ENCODE peak calls at places on chromosomes 2 and 18, in five cellular contexts. N is AG10803, M is A549, R is breast epithelium, H is lower lobe of right lung. X is an unnamed sample.

GRCh38 chr2:180004731-180005130 is 2.4 kb downstream of the CWC22 start:
- DNase-seq in M (no peak), N (no peak), H (no peak), R (no peak), X (no peak)

GRCh38 chr2:23377772-23378171 is 7.2 kb upstream of the KLHL29 start:
- DNase-seq in N (no peak), R (no peak), H (no peak), M (no peak), X (no peak)

GRCh38 chr2:219527076-219527394 is 12.8 kb downstream of the ASIC4 start:
- DNase-seq in H (no peak), M (no peak), R (no peak), N (no peak), X (no peak)

GRCh38 chr2:148614332-148615049 is 30.1 kb upstream of the EPC2 start:
- DNase-seq in M (peak), N (peak), H (peak), R (peak), X (peak)

GRCh38 chr2:144389151-144389929 is 130.6 kb downstream of the ZEB2 start:
- DNase-seq in R (no peak), H (peak), M (no peak), N (no peak), X (no peak)

GRCh38 chr18:56162871-56163270 is 475.5 kb downstream of the TXNL1 start:
- DNase-seq in M (no peak), N (peak), R (no peak), H (no peak), X (no peak)

GRCh38 chr18:6414118-6414722 is 491 bp downstream of the L3MBTL4 start:
- DNase-seq in R (peak), H (peak), M (no peak), N (no peak), X (peak)

GRCh38 chr2:30716117-30716900 is 90.9 kb downstream of the CAPN13 start:
- DNase-seq in M (no peak), R (no peak), N (no peak), H (no peak), X (no peak)

GRCh38 chr2:196113061-196113974 is 44.7 kb upstream of the DNAH7 start:
- DNase-seq in M (no peak), R (no peak), N (peak), H (no peak), X (no peak)

GRCh38 chr2:217434183-217434620 is 568.6 kb downstream of the TNS1 start:
- DNase-seq in N (peak), M (peak), R (peak), H (peak), X (peak)

GRCh38 chr2:219616550-219616949 is 10.9 kb upstream of the SLC4A3 start:
- DNase-seq in N (no peak), R (no peak), M (no peak), H (no peak), X (no peak)

DNA sequence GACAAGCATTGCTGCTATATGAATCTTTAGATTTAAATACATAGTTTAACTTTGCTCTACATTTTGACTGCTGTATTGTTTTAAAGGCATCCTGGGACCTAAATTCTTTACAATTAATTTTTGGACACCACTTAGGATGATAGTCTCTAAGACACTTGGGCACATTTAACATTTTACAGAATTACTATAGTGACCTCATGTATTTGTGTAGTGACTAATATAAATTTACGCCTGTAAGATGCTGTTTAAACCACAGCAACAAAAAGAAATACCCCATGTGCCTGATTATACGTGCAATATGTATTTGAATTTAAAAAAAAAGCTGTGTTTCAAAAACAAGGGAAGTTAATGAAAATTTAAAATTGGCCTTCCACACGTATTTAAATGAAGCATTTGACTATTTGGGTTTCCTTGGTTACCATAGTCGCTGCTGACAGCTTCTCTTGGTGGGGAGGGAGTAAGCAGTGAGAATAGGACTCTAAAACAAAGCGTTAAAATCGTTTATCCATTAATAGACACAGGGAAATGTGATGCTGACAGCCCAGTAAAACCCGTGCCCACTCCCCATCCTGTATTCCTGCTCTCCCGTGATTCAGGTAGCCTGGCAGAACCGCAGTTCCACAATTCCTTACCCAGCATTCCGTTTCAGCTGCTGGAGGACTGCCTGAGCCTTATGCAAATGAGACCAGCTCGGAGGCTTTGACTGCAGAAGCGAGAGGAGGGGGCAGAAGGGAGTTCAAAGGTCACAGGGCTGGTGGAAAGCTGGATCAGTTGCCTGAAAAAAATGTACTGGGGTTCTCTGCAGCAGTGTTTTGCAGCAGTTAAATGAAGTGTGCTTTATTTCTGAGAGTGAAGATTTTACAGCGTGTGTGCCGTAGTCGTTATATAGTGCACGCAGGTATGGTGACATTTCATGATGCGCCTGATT is 104.3 kb downstream of the CSRNP3 start:
- DNase-seq in M (no peak), N (no peak), H (peak), R (peak), X (no peak)
- H3K4me3 ChIP-seq in M (peak), N (no peak), H (peak), R (peak), X (peak)

DNA sequence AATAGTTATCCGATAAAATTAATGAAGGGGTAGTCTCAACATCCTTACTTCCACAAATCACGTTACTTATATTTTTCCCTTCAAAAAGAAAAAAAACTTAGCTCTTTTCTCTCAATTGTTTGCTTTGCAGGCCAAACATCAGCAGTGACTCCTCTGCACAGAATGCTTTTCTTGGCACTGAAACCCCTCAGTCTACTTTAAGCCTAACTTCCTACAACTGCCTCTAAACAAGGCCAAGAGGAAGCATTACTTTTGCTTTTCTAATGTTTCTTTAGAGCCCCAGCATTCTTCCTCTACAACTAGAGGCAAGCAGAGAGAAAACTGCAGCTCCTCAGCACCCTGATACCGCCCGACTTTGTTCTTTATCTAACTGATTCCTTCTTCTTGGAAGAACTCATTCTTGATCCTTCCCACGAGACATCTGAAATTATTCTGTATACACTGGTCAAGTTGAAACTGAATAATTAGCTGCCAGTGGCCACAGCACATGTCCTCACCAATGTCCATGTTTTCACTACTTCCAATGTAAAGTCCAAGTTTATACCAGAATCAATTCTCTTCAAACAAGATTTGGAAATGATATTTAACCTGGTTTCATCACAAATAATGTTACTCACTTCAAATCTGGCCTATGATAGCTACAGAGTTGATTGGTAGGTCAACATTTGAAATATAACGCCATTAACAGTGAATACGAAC is 55.3 kb downstream of the DTNB start:
- DNase-seq in R (no peak), H (no peak), M (no peak), N (peak), X (no peak)
- H3K4me3 ChIP-seq in R (no peak), H (no peak), M (peak), N (no peak), X (no peak)

GRCh38 chr2:19682493-19682892 is 219.3 kb downstream of the TTC32 start:
- DNase-seq in R (no peak), H (no peak), N (no peak), M (peak), X (no peak)
- H3K4me3 ChIP-seq in R (no peak), H (no peak), N (no peak), M (no peak), X (no peak)

GRCh38 chr18:3213231-3214059 is 6.3 kb downstream of the MYOM1 start:
- DNase-seq in H (no peak), R (no peak), N (no peak), M (no peak), X (no peak)

GRCh38 chr18:3212636-3213035 is 7.1 kb downstream of the MYOM1 start:
- DNase-seq in R (no peak), N (no peak), M (no peak), H (no peak), X (no peak)

GRCh38 chr18:3211236-3211992 is 8.4 kb downstream of the MYOM1 start:
- DNase-seq in R (no peak), H (no peak), M (no peak), N (no peak), X (no peak)

GRCh38 chr18:3207565-3207964 is 12.2 kb downstream of the MYOM1 start:
- DNase-seq in N (no peak), M (peak), R (no peak), H (no peak), X (no peak)

GRCh38 chr18:3209859-3210569 is 9.8 kb downstream of the MYOM1 start:
- DNase-seq in R (no peak), N (no peak), H (no peak), M (no peak), X (no peak)
- H3K4me3 ChIP-seq in R (no peak), N (no peak), H (no peak), M (no peak), X (no peak)

GRCh38 chr2:150860301-150860700 is 372.8 kb upstream of the RND3 start:
- DNase-seq in R (peak), M (no peak), H (no peak), N (no peak), X (no peak)

GRCh38 chr2:150859872-150860271 is 372.4 kb upstream of the RND3 start:
- DNase-seq in R (no peak), N (no peak), H (no peak), M (no peak), X (no peak)

GRCh38 chr2:150853258-150853657 is 365.8 kb upstream of the RND3 start:
- DNase-seq in N (no peak), R (no peak), M (no peak), H (no peak), X (no peak)

GRCh38 chr2:150859162-150859561 is 371.7 kb upstream of the RND3 start:
- DNase-seq in M (no peak), H (no peak), R (no peak), N (no peak), X (no peak)

GRCh38 chr2:150856596-150857281 is 369.3 kb upstream of the RND3 start:
- DNase-seq in R (no peak), H (no peak), M (no peak), N (no peak), X (no peak)
- H3K4me3 ChIP-seq in R (no peak), H (no peak), M (no peak), N (no peak), X (no peak)

GRCh38 chr2:240583774-240584173 is 2.8 kb upstream of the CAPN10 start:
- DNase-seq in M (no peak), N (no peak), H (no peak), R (no peak), X (no peak)

GRCh38 chr2:240585681-240586197 is 795 bp upstream of the CAPN10 start:
- DNase-seq in H (peak), N (no peak), R (no peak), M (no peak), X (no peak)

GRCh38 chr2:240586198-240586918 is at the start of gene CAPN10:
- DNase-seq in R (peak), M (peak), H (peak), N (peak), X (peak)

GRCh38 chr2:240584486-240585031 is 2.0 kb upstream of the CAPN10 start:
- DNase-seq in M (no peak), R (no peak), N (peak), H (peak), X (no peak)

DNA sequence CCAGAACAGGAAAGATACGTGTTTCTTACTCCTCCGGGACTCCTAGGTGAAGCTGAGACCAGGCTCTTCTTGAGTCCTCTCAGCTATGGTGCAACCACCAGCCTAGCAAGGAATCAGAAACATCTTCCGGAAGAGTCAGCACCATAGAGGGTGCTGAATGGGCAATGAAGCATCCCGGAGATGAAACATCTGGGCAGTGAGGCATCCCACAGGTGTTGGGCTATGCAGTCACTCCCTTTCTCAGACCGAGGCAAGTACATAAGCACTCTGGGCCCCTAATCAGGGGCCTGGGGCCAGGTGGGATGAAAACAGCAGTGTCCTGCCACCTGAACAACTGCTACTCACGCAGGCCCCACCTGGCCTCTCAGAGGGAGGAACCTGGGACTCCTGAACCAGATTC is 1.4 kb upstream of the CAPN10 start:
- DNase-seq in M (no peak), H (peak), N (no peak), R (no peak), X (no peak)
- H3K4me3 ChIP-seq in M (peak), H (peak), N (peak), R (peak), X (peak)

X was measured in tibial nerve.